ENCODE peak calls at places on chromosome 15, in six cellular contexts. G is left colon; B is stimulated activated CD4-positive, alpha-beta T cell treated with anti-CD3 and anti-CD28 coated beads, Interleukin-1b, Interleukin-23, amount 100 ng/mL, for 48 hours; Q is hepatic stellate cell; C is activated naive CD8-positive, alpha-beta T cell treated with anti-CD3 and anti-CD28 coated beads, Interleukin-2, amount 50 U/mL, for 24 hours; A is LHCN-M2. R is an unnamed sample.

GRCh38 chr15:74817370-74817737 is 4.7 kb downstream of the LMAN1L start:
- DNase-seq in G (peak; percentile 63), B (no peak), Q (peak; percentile 57), C (no peak), A (peak; percentile 8), R (no peak)

GRCh38 chr15:42549052-42549491 is 434 bp downstream of the HAUS2 start:
- DNase-seq in G (no peak), B (no peak), Q (peak; percentile 31), C (peak; percentile 16), A (peak; percentile 54), R (peak; percentile 42)

GRCh38 chr15:65377976-65378366 is at the start of gene IGDCC3:
- DNase-seq in G (no peak), B (no peak), Q (no peak), C (no peak), A (no peak), R (peak; percentile 83)

GRCh38 chr15:29345549-29346525 is 76.2 kb upstream of the NSMCE3 start:
- DNase-seq in G (no peak), B (no peak), Q (no peak), C (no peak), A (no peak), R (no peak)

GRCh38 chr15:101613130-101614000 is 38.8 kb downstream of the TM2D3 start:
- DNase-seq in G (peak; percentile 89), B (no peak), Q (peak; percentile 35), C (no peak), A (no peak), R (no peak)

GRCh38 chr15:77659350-77660321 is 26.9 kb upstream of the LINGO1 start:
- DNase-seq in G (peak; percentile 90), B (peak; percentile 33), Q (peak; percentile 81), C (peak; percentile 61), A (peak; percentile 18), R (peak; percentile 71)

GRCh38 chr15:32987067-32987466 is 207.4 kb downstream of the FMN1 start:
- DNase-seq in G (no peak), B (no peak), Q (no peak), C (no peak), A (no peak), R (no peak)

GRCh38 chr15:39151545-39151944 is 429.3 kb upstream of the THBS1 start:
- DNase-seq in G (no peak), B (no peak), Q (no peak), C (no peak), A (no peak), R (no peak)

GRCh38 chr15:58458076-58458475 is 26.3 kb downstream of the LIPC start:
- DNase-seq in G (no peak), B (no peak), Q (no peak), C (no peak), A (no peak), R (no peak)

GRCh38 chr15:73575636-73576247 is 57.4 kb downstream of the NPTN start:
- DNase-seq in G (no peak), B (no peak), Q (no peak), C (no peak), A (no peak), R (no peak)

GRCh38 chr15:71272932-71273331 is 157.7 kb downstream of the THSD4 start:
- DNase-seq in G (no peak), B (no peak), Q (no peak), C (no peak), A (peak; percentile 53), R (no peak)

GRCh38 chr15:67066041-67067021 is 929 bp downstream of the SMAD3 start:
- DNase-seq in G (peak; percentile 39), B (no peak), Q (no peak), C (no peak), A (peak; percentile 44), R (peak; percentile 46)

GRCh38 chr15:65666257-65666656 is 44.5 kb downstream of the SLC24A1 start:
- DNase-seq in G (no peak), B (no peak), Q (no peak), C (no peak), A (peak; percentile 87), R (no peak)

GRCh38 chr15:36940636-36941285 is 159.6 kb downstream of the MEIS2 start:
- DNase-seq in G (no peak), B (no peak), Q (no peak), C (no peak), A (no peak), R (no peak)

GRCh38 chr15:79084308-79084968 is 6.1 kb downstream of the RASGRF1 start:
- DNase-seq in G (no peak), B (no peak), Q (no peak), C (no peak), A (no peak), R (no peak)